ENCODE peak calls at places on chromosomes 13 and 19, in seven cellular contexts. I, L, W, N, V, D and S are unnamed samples.

GRCh38 chr19:45630463-45630862 is 8.7 kb downstream of the EML2 start:
- DNase-seq in I (peak; percentile 63), L (peak; percentile 91), W (no peak), N (no peak), V (peak; percentile 96), D (no peak), S (no peak)

GRCh38 chr13:85666356-85666755 is 132.9 kb downstream of the SLITRK6 start:
- DNase-seq in I (no peak), L (no peak), W (no peak), N (no peak), V (no peak), D (no peak), S (no peak)

GRCh38 chr13:20636079-20636478 is 67.4 kb upstream of the IL17D start:
- DNase-seq in I (no peak), L (no peak), W (no peak), N (no peak), V (no peak), D (no peak), S (no peak)

GRCh38 chr13:28657784-28658538 is 969 bp upstream of the POMP start:
- DNase-seq in I (no peak), L (peak; percentile 45), W (no peak), N (no peak), V (peak; percentile 58), D (no peak), S (peak; percentile 39)

GRCh38 chr19:12767666-12768065 is 7.7 kb downstream of the HOOK2 start:
- DNase-seq in I (no peak), L (no peak), W (no peak), N (no peak), V (no peak), D (no peak), S (no peak)

GRCh38 chr19:35123573-35123972 is 8.0 kb downstream of the FXYD3 start:
- DNase-seq in I (no peak), L (no peak), W (no peak), N (no peak), V (no peak), D (peak; percentile 86), S (no peak)

GRCh38 chr13:21050288-21051197 is 10.8 kb downstream of the LATS2 start:
- DNase-seq in I (no peak), L (peak; percentile 72), W (no peak), N (no peak), V (no peak), D (no peak), S (no peak)

GRCh38 chr19:35724560-35724959 is 6.8 kb downstream of the KMT2B start:
- DNase-seq in I (no peak), L (no peak), W (no peak), N (no peak), V (no peak), D (no peak), S (no peak)

GRCh38 chr13:21625366-21625765 is 21.4 kb upstream of the MICU2 start:
- DNase-seq in I (peak; percentile 28), L (peak; percentile 24), W (peak; percentile 22), N (no peak), V (peak; percentile 52), D (no peak), S (no peak)

GRCh38 chr19:38213911-38214625 is 10.0 kb downstream of the DPF1 start:
- DNase-seq in I (no peak), L (peak; percentile 42), W (peak; percentile 56), N (peak; percentile 27), V (peak; percentile 61), D (no peak), S (peak; percentile 38)